ENCODE peak calls at places on chromosomes 13 and 19, in nine cellular contexts. Q is RWPE1, M is HL-60, C is right lobe of liver, H is fibroblast of lung, G is tibial artery, A is GM13977, Z is cardiac fibroblast, R is astrocyte of the spinal cord. N is an unnamed sample.

GRCh38 chr13:51223284-51224270 is 1.4 kb downstream of the FAM124A start:
- DNase-seq in H (no peak), R (no peak), A (no peak), Z (no peak), M (no peak), G (no peak), Q (no peak), C (no peak), N (no peak)

GRCh38 chr13:113728571-113729054 is 30.4 kb upstream of the TMEM255B start:
- DNase-seq in C (no peak), Q (no peak), M (no peak), R (no peak), G (no peak), A (no peak), Z (no peak), H (no peak), N (no peak)

GRCh38 chr13:46296920-46297319 is 85.2 kb downstream of the LRRC63 start:
- DNase-seq in G (no peak), Z (peak; percentile 92), C (no peak), R (peak; percentile 90), H (peak; percentile 89), A (no peak), M (no peak), Q (no peak), N (no peak)

GRCh38 chr19:6765738-6766356 is 1.4 kb downstream of the SH2D3A start:
- DNase-seq in Z (no peak), C (peak; percentile 40), Q (peak; percentile 92), R (no peak), M (no peak), G (no peak), A (peak; percentile 2), H (no peak), N (no peak)

GRCh38 chr19:18157465-18158063 is 4.6 kb downstream of the PIK3R2 start:
- DNase-seq in A (no peak), Z (no peak), Q (peak; percentile 81), R (no peak), C (no peak), H (no peak), G (no peak), M (no peak), N (no peak)

GRCh38 chr19:50921391-50922315 is 10.5 kb upstream of the KLK4 start:
- DNase-seq in R (no peak), A (no peak), Z (no peak), C (no peak), H (no peak), Q (no peak), G (no peak), M (no peak), N (no peak)

GRCh38 chr13:37179646-37180045 is 74.2 kb upstream of the CSNK1A1L start:
- DNase-seq in G (no peak), H (peak; percentile 68), R (no peak), C (no peak), Q (no peak), M (no peak), Z (peak; percentile 34), A (no peak), N (no peak)

GRCh38 chr13:65959305-65959704 is 1270.8 kb downstream of the PCDH9 start:
- DNase-seq in R (no peak), G (no peak), C (no peak), M (no peak), A (no peak), Z (peak; percentile 12), H (peak; percentile 23), Q (no peak), N (no peak)

GRCh38 chr13:22114630-22115311 is 443.9 kb downstream of the FGF9 start:
- DNase-seq in A (peak; percentile 84), R (no peak), H (no peak), G (no peak), C (no peak), Q (no peak), M (peak; percentile 69), Z (no peak), N (peak; percentile 79)

GRCh38 chr13:56459291-56459690 is 681.4 kb upstream of the PRR20A start:
- DNase-seq in C (no peak), G (no peak), H (no peak), Z (no peak), M (no peak), R (no peak), A (no peak), Q (no peak), N (no peak)

GRCh38 chr13:24511019-24511823 is 1.4 kb downstream of the PARP4 start:
- DNase-seq in Z (peak; percentile 82), M (peak; percentile 17), C (no peak), R (peak; percentile 90), G (no peak), A (peak; percentile 75), H (peak; percentile 97), Q (peak; percentile 59), N (peak; percentile 55)

GRCh38 chr19:3319643-3320353 is 46.6 kb upstream of the NFIC start:
- DNase-seq in Q (no peak), R (peak; percentile 46), C (no peak), Z (peak; percentile 26), M (no peak), H (peak; percentile 87), A (no peak), G (no peak), N (no peak)

GRCh38 chr19:41871573-41872383 is 5.3 kb upstream of the CD79A start:
- DNase-seq in Q (no peak), R (no peak), C (peak; percentile 45), G (no peak), M (no peak), Z (peak; percentile 6), H (no peak), A (peak; percentile 77), N (no peak)

GRCh38 chr19:15299568-15300409 is 32.5 kb downstream of the BRD4 start:
- DNase-seq in H (peak; percentile 83), C (no peak), Q (no peak), A (no peak), M (no peak), R (peak; percentile 58), Z (peak; percentile 68), G (no peak), N (no peak)

GRCh38 chr13:37208052-37208451 is 102.6 kb upstream of the CSNK1A1L start:
- DNase-seq in A (no peak), H (peak; percentile 4), G (no peak), Q (no peak), M (no peak), Z (no peak), R (peak; percentile 27), C (no peak), N (no peak)

GRCh38 chr13:51520524-51520923 is 63.7 kb upstream of the WDFY2 start:
- DNase-seq in C (peak; percentile 65), M (peak; percentile 30), Z (peak; percentile 69), Q (no peak), A (no peak), R (peak; percentile 45), G (no peak), H (peak; percentile 71), N (no peak)

GRCh38 chr13:30889196-30889690 is 16.8 kb upstream of the MEDAG start:
- DNase-seq in A (no peak), M (no peak), Z (no peak), H (no peak), C (no peak), Q (no peak), R (no peak), G (no peak), N (no peak)

GRCh38 chr13:30898070-30898469 is 8.0 kb upstream of the MEDAG start:
- DNase-seq in Q (no peak), A (no peak), Z (no peak), R (no peak), C (no peak), G (no peak), H (no peak), M (no peak), N (no peak)

GRCh38 chr13:30895773-30896172 is 10.3 kb upstream of the MEDAG start:
- DNase-seq in M (no peak), R (peak; percentile 87), H (peak; percentile 91), Q (peak; percentile 56), Z (peak; percentile 96), C (no peak), G (peak; percentile 91), A (no peak), N (no peak)

GRCh38 chr13:30898721-30899188 is 7.3 kb upstream of the MEDAG start:
- DNase-seq in H (peak; percentile 97), R (peak; percentile 98), Q (peak; percentile 15), M (no peak), Z (peak; percentile 97), A (no peak), C (no peak), G (peak; percentile 73), N (no peak)

DNA sequence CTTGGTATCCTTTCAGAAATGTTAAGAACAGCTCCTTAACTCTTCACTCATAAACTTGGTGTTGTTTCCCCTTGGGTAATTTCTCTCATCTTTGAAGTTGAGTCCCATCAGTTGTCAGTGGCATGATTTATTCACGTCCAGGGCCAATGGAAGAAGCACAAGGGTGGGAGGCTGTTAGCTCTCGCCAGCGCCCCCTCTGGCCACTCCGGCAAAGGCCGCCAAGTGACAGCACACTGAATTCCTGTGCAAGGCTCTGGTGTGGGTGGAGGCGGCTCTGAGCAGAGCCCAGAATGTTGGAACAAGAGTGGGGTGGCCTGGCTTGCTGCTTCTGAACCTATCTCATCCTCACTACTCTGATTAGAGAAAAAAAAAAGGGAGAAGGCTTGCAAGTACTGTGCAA is 13.1 kb upstream of the MEDAG start:
- DNase-seq in R (no peak), M (no peak), Z (peak; percentile 75), Q (no peak), G (peak; percentile 79), A (no peak), C (no peak), H (peak; percentile 56), N (no peak)
- TF ChIP-seq CTCF in R (peak; percentile 63), M (no peak), Z (peak; percentile 87), Q (no peak), G (peak; percentile 33), A (peak; percentile 30), C (no peak), H (peak; percentile 48), N (peak; percentile 36)

GRCh38 chr19:9914315-9915207 is 21.8 kb downstream of the OLFM2 start:
- DNase-seq in Q (peak; percentile 92), H (peak; percentile 77), C (peak; percentile 77), R (peak; percentile 80), A (peak; percentile 92), Z (peak; percentile 84), M (peak; percentile 46), G (peak; percentile 32), N (no peak)
- TF ChIP-seq CTCF in Q (peak; percentile 76), H (peak; percentile 41), C (peak; percentile 56), R (peak; percentile 48), A (peak; percentile 84), Z (peak; percentile 26), M (no peak), G (no peak), N (peak; percentile 33)

GRCh38 chr13:87999791-88000190 is 328.6 kb downstream of the SLITRK5 start:
- DNase-seq in H (no peak), A (no peak), C (no peak), R (no peak), Q (no peak), Z (no peak), M (no peak), G (no peak), N (no peak)
- TF ChIP-seq CTCF in H (no peak), A (no peak), C (no peak), R (no peak), Q (no peak), Z (no peak), M (no peak), G (no peak), N (no peak)

DNA sequence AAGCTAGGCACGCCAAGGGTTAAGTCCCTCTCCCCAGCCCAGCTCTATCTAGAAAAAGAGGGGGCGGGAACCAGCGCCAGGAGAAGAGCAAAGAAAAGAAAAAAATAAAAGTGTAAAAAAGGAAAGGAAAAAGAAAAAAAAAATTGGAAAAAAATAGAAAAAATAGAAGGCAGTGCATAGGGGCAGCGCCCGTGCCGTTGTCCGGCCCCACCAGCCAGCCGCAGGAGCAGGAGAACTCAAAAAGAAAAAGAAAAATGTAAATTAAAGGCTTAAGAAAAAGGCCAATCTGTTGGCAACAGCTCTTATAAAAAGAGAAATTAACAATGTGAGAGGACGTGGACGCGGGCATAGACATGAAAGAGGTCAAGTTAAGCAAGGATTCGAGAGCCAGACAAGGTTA is 105.4 kb upstream of the ZNF98 start:
- DNase-seq in Q (no peak), G (no peak), A (no peak), H (no peak), C (no peak), R (no peak), M (no peak), Z (no peak), N (no peak)
- TF ChIP-seq CTCF in Q (no peak), G (no peak), A (no peak), H (no peak), C (no peak), R (no peak), M (no peak), Z (no peak), N (no peak)

N was measured in CD14-positive monocyte.